ENCODE peak calls at places on chromosomes 2 and 18, in seven cellular contexts. T, X, O, R, G, B and J are unnamed samples.

GRCh38 chr2:199988176-199988575 is 32.8 kb downstream of the MAIP1 start:
- DNase-seq in T (no peak), X (peak; percentile 61), O (no peak), R (no peak), G (no peak), B (peak; percentile 53), J (no peak)

GRCh38 chr2:222208010-222208690 is 90.6 kb downstream of the PAX3 start:
- DNase-seq in T (no peak), X (no peak), O (peak; percentile 14), R (no peak), G (no peak), B (no peak), J (no peak)

GRCh38 chr2:233764264-233764663 is 4.2 kb downstream of the UGT1A1 start:
- DNase-seq in T (no peak), X (peak; percentile 85), O (no peak), R (no peak), G (no peak), B (peak; percentile 13), J (no peak)

GRCh38 chr2:100818606-100819364 is 1.2 kb upstream of the NPAS2 start:
- DNase-seq in T (peak; percentile 71), X (peak; percentile 72), O (peak; percentile 77), R (no peak), G (no peak), B (peak; percentile 89), J (peak; percentile 48)

GRCh38 chr18:34913837-34914755 is 127.1 kb upstream of the MAPRE2 start:
- DNase-seq in T (no peak), X (peak; percentile 72), O (peak; percentile 42), R (no peak), G (no peak), B (peak; percentile 89), J (peak; percentile 47)

GRCh38 chr2:234495801-234496441 is 960 bp downstream of the ARL4C start:
- DNase-seq in T (peak; percentile 39), X (peak; percentile 32), O (peak; percentile 46), R (no peak), G (no peak), B (peak; percentile 47), J (no peak)

GRCh38 chr18:31450409-31450808 is 2.9 kb downstream of the DSG3 start:
- DNase-seq in T (no peak), X (no peak), O (no peak), R (no peak), G (no peak), B (no peak), J (no peak)

GRCh38 chr2:162025121-162025911 is 48.7 kb downstream of the DPP4 start:
- DNase-seq in T (no peak), X (peak; percentile 79), O (no peak), R (no peak), G (no peak), B (peak; percentile 38), J (no peak)

GRCh38 chr2:70431948-70432347 is 121.7 kb downstream of the TGFA start:
- DNase-seq in T (no peak), X (no peak), O (peak; percentile 14), R (no peak), G (no peak), B (no peak), J (no peak)

GRCh38 chr2:3282056-3282998 is 95.3 kb downstream of the EIPR1 start:
- DNase-seq in T (peak; percentile 24), X (peak; percentile 33), O (no peak), R (no peak), G (no peak), B (no peak), J (no peak)

GRCh38 chr2:162217596-162217995 is 25.6 kb downstream of the FAP start:
- DNase-seq in T (no peak), X (peak; percentile 59), O (no peak), R (no peak), G (no peak), B (no peak), J (no peak)

GRCh38 chr2:62089658-62090057 is 106.3 kb upstream of the B3GNT2 start:
- DNase-seq in T (no peak), X (no peak), O (no peak), R (no peak), G (no peak), B (no peak), J (peak; percentile 57)

GRCh38 chr2:160494243-160494642 is 636 bp upstream of the RBMS1 start:
- DNase-seq in T (no peak), X (no peak), O (no peak), R (no peak), G (no peak), B (peak; percentile 46), J (peak; percentile 13)

GRCh38 chr2:160490760-160491367 is 2.7 kb downstream of the RBMS1 start:
- DNase-seq in T (no peak), X (no peak), O (no peak), R (no peak), G (no peak), B (no peak), J (no peak)

GRCh38 chr2:160492401-160493226 is 993 bp downstream of the RBMS1 start:
- DNase-seq in T (peak; percentile 90), X (peak; percentile 67), O (peak; percentile 95), R (peak; percentile 87), G (no peak), B (peak; percentile 82), J (peak; percentile 82)

GRCh38 chr2:160493227-160494028 is at the start of gene RBMS1:
- DNase-seq in T (peak; percentile 81), X (peak; percentile 44), O (peak; percentile 85), R (peak; percentile 65), G (no peak), B (peak; percentile 65), J (peak; percentile 27)

GRCh38 chr2:160491922-160492371 is 1.7 kb downstream of the RBMS1 start:
- DNase-seq in T (no peak), X (peak; percentile 75), O (peak; percentile 71), R (no peak), G (no peak), B (peak; percentile 86), J (peak; percentile 47)
- H4K8ac ChIP-seq in T (no peak overlapping the region), X (peak overlapping the region; percentile 91), O (no peak overlapping the region), R (no peak overlapping the region), G (no peak overlapping the region), B (no peak overlapping the region), J (no peak overlapping the region)

GRCh38 chr2:240000671-240001070 is 24.5 kb downstream of the NDUFA10 start:
- DNase-seq in T (no peak), X (no peak), O (no peak), R (no peak), G (no peak), B (no peak), J (no peak)
- H3K23ac ChIP-seq in T (no peak overlapping the region), X (no peak overlapping the region), O (no peak overlapping the region), R (no peak overlapping the region), G (no peak overlapping the region), B (no peak overlapping the region), J (no peak overlapping the region)

GRCh38 chr2:71630110-71630967 is 177.0 kb downstream of the DYSF start:
- DNase-seq in T (no peak), X (no peak), O (no peak), R (no peak), G (no peak), B (no peak), J (no peak)
- H4K8ac ChIP-seq in T (no peak overlapping the region), X (no peak overlapping the region), O (no peak overlapping the region), R (no peak overlapping the region), G (no peak overlapping the region), B (no peak overlapping the region), J (no peak overlapping the region)

GRCh38 chr2:871175-871727 is 79.4 kb upstream of the SNTG2 start:
- DNase-seq in T (peak; percentile 21), X (no peak), O (no peak), R (no peak), G (no peak), B (no peak), J (no peak)
- H3K23ac ChIP-seq in T (no peak overlapping the region), X (no peak overlapping the region), O (no peak overlapping the region), R (peak overlapping the region; percentile 47), G (no peak overlapping the region), B (no peak overlapping the region), J (no peak overlapping the region)

GRCh38 chr18:6284761-6285160 is 129.9 kb downstream of the L3MBTL4 start:
- DNase-seq in T (no peak), X (no peak), O (no peak), R (no peak), G (no peak), B (no peak), J (no peak)

GRCh38 chr18:6294119-6294784 is 120.5 kb downstream of the L3MBTL4 start:
- DNase-seq in T (no peak), X (no peak), O (peak; percentile 22), R (no peak), G (no peak), B (no peak), J (no peak)

GRCh38 chr18:6284300-6284699 is 130.4 kb downstream of the L3MBTL4 start:
- DNase-seq in T (no peak), X (no peak), O (no peak), R (no peak), G (no peak), B (no peak), J (no peak)

DNA sequence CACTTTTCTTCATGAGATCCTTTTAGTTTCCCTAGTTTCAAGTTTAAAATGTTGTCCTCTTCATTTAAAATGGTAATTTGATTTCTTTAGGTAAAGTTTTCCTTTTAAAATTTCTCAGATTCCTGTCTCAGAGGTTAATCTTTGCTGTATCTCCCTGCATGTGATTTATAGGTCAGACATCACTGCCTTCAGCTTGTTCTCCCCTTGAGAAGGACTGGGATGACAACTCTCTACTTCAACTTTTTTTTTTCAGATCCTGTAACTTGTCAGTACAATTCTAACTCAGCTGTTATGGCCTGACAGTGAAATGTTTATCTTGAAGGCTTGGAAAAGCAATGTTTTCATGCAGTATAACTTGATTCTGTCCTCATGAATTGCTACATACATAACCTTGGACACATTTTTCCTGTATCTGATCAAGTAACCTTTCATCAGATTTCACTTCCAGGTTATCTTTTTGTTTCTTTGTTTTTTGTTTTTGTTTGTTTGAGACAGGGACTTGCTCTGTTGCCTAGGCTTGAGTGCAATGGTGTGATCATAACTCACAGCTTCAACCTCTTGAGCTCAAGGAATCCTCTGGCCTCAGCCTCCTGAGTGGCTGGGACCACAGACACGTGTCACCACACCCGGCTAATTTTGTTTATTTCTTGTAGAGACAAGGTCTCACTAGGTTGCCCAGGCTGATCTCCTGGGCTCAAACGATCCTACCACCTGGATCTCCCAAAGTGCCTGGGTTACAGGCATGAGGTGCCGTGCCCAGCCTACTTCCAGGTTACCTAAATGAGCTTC is 125.1 kb downstream of the L3MBTL4 start:
- DNase-seq in T (no peak), X (no peak), O (no peak), R (no peak), G (no peak), B (no peak), J (peak; percentile 71)
- H4K8ac ChIP-seq in T (no peak overlapping the region), X (no peak overlapping the region), O (no peak overlapping the region), R (no peak overlapping the region), G (no peak overlapping the region), B (no peak overlapping the region), J (peak overlapping the region; percentile 54)

GRCh38 chr2:44979581-44979980 is 29.7 kb downstream of the SIX2 start:
- DNase-seq in T (no peak), X (no peak), O (no peak), R (no peak), G (no peak), B (no peak), J (no peak)
- H3K23ac ChIP-seq in T (no peak overlapping the region), X (no peak overlapping the region), O (no peak overlapping the region), R (no peak overlapping the region), G (no peak overlapping the region), B (no peak overlapping the region), J (no peak overlapping the region)

DNA sequence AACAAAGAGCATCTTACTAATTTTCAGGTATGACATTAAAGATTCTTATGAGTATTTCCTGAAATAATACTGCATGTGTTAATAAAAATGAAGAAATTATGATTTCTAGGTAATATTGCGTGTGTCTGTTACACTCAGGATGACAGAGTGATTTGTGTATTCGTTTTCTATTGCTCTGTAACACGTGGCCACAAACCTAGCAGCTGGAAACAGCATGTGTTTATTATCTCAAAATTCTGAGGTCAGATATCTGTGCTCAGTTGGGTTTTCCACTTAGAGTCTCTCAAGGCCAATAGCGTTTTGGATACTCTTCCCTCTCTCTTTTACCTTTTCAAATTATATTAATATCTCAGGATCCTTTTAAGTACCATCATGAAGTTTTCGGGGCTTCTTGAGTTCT is 667.9 kb upstream of the CDH7 start:
- DNase-seq in T (no peak), X (no peak), O (no peak), R (no peak), G (no peak), B (no peak), J (no peak)
- H4K8ac ChIP-seq in T (no peak overlapping the region), X (no peak overlapping the region), O (no peak overlapping the region), R (no peak overlapping the region), G (no peak overlapping the region), B (no peak overlapping the region), J (no peak overlapping the region)